ENCODE peak calls at places on chromosome 17, in nine cellular contexts. B, I, Z, O, V, F, J, H and L are unnamed samples.

GRCh38 chr17:6752068-6752909 is 3.6 kb upstream of the XAF1 start:
- DNase-seq in O (no peak), F (no peak), B (no peak), I (peak; percentile 96), V (no peak), Z (peak; percentile 85), H (no peak), J (no peak), L (peak; percentile 72)

GRCh38 chr17:78873519-78874340 is 29.3 kb downstream of the CEP295NL start:
- DNase-seq in I (no peak), J (peak; percentile 94), F (peak; percentile 82), H (no peak), V (no peak), Z (peak; percentile 56), B (no peak), O (no peak), L (no peak)

GRCh38 chr17:13106171-13106570 is 88.3 kb upstream of the ELAC2 start:
- DNase-seq in O (no peak), I (no peak), V (no peak), B (peak; percentile 12), J (peak; percentile 26), Z (no peak), F (no peak), H (no peak), L (no peak)

GRCh38 chr17:9942885-9943284 is 37.8 kb upstream of the RCVRN start:
- DNase-seq in B (no peak), F (no peak), Z (no peak), O (no peak), I (no peak), J (no peak), V (no peak), H (no peak), L (peak; percentile 30)

GRCh38 chr17:33113281-33114010 is 121.8 kb downstream of the SPACA3 start:
- DNase-seq in V (no peak), Z (no peak), J (no peak), H (no peak), F (no peak), I (peak; percentile 59), B (no peak), O (no peak), L (no peak)

GRCh38 chr17:48012151-48012520 is 25.5 kb downstream of the COPZ2 start:
- DNase-seq in H (peak; percentile 74), B (peak; percentile 84), F (peak; percentile 62), Z (peak; percentile 24), I (peak; percentile 83), V (no peak), J (peak; percentile 89), O (peak; percentile 60), L (no peak)

GRCh38 chr17:72193395-72194106 is 72.7 kb downstream of the SOX9 start:
- DNase-seq in F (no peak), B (no peak), I (peak; percentile 60), O (no peak), Z (no peak), J (no peak), H (no peak), V (no peak), L (no peak)

GRCh38 chr17:61201211-61201610 is 198.4 kb upstream of the TBX2 start:
- DNase-seq in B (no peak), I (peak; percentile 65), J (no peak), V (no peak), H (no peak), O (no peak), F (no peak), Z (peak; percentile 73), L (no peak)

GRCh38 chr17:79843475-79843916 is 4.3 kb upstream of the CBX4 start:
- DNase-seq in O (no peak), F (no peak), B (peak; percentile 29), V (no peak), Z (no peak), J (no peak), H (peak; percentile 31), I (no peak), L (peak; percentile 54)

GRCh38 chr17:44217738-44218343 is 1.6 kb downstream of the UBTF start:
- DNase-seq in Z (no peak), O (no peak), J (no peak), B (no peak), V (no peak), H (no peak), I (no peak), F (no peak), L (peak; percentile 58)

GRCh38 chr17:62902573-62903229 is 63.3 kb upstream of the TANC2 start:
- DNase-seq in Z (no peak), F (no peak), J (no peak), B (no peak), O (no peak), V (no peak), I (no peak), H (no peak), L (no peak)

GRCh38 chr17:81339502-81340296 is 44.6 kb upstream of the SLC38A10 start:
- DNase-seq in O (no peak), B (peak; percentile 64), J (no peak), Z (no peak), H (no peak), V (no peak), F (no peak), I (no peak), L (peak; percentile 74)

GRCh38 chr17:10155334-10156081 is 42.9 kb downstream of the GAS7 start:
- DNase-seq in I (no peak), H (no peak), V (no peak), B (no peak), O (no peak), Z (peak; percentile 53), F (no peak), J (no peak), L (no peak)

GRCh38 chr17:34987232-34987631 is 6.9 kb downstream of the LIG3 start:
- DNase-seq in Z (no peak), B (no peak), I (no peak), F (no peak), V (no peak), J (no peak), O (no peak), H (no peak), L (no peak)

GRCh38 chr17:12492450-12492849 is 173.2 kb upstream of the MYOCD start:
- DNase-seq in B (no peak), H (no peak), O (no peak), J (no peak), I (no peak), F (no peak), Z (no peak), V (no peak), L (no peak)

GRCh38 chr17:79757140-79757745 is 20.7 kb upstream of the CBX2 start:
- DNase-seq in I (no peak), V (no peak), J (no peak), B (no peak), Z (no peak), O (no peak), H (no peak), F (no peak), L (no peak)

GRCh38 chr17:31680126-31680525 is 178.9 kb downstream of the COPRS start:
- DNase-seq in F (no peak), B (no peak), V (no peak), O (no peak), J (no peak), Z (no peak), I (no peak), H (peak; percentile 62), L (no peak)

GRCh38 chr17:59154335-59154720 is 658 bp downstream of the SKA2 start:
- DNase-seq in J (peak; percentile 69), Z (no peak), O (no peak), B (peak; percentile 52), I (peak; percentile 30), V (no peak), H (peak; percentile 54), F (peak; percentile 37), L (peak; percentile 59)

GRCh38 chr17:53736516-53737274 is 86.0 kb upstream of the KIF2B start:
- DNase-seq in J (no peak), F (no peak), Z (no peak), V (no peak), O (no peak), I (no peak), H (no peak), B (peak; percentile 13), L (no peak)